ENCODE peak calls at places on chromosome 7, in six cellular contexts. One of them, this sample, is unnamed.
A peak's percentile ranks its signal among the peaks of the same experiment; 100 is the strongest.

GRCh38 chr7:134618756-134619530 is 27.7 kb upstream of the BPGM start:
- DNase-seq in dorsolateral prefrontal cortex: no peak
- DNase-seq in OCI-LY7: no peak
- DNase-seq in IMR-90: peak; percentile 84
- DNase-seq in breast epithelium: no peak
- DNase-seq in HCT116: no peak
- DNase-seq in this sample: no peak

GRCh38 chr7:148540041-148540738 is 50.4 kb upstream of the C7orf33 start:
- DNase-seq in dorsolateral prefrontal cortex: no peak
- DNase-seq in OCI-LY7: no peak
- DNase-seq in IMR-90: peak; percentile 59
- DNase-seq in breast epithelium: no peak
- DNase-seq in HCT116: peak; percentile 4
- DNase-seq in this sample: no peak

GRCh38 chr7:83161851-83162401 is 758 bp downstream of the PCLO start:
- DNase-seq in dorsolateral prefrontal cortex: no peak
- DNase-seq in OCI-LY7: no peak
- DNase-seq in IMR-90: no peak
- DNase-seq in breast epithelium: no peak
- DNase-seq in HCT116: no peak
- DNase-seq in this sample: no peak

GRCh38 chr7:2154121-2154520 is 78.6 kb downstream of the MAD1L1 start:
- DNase-seq in dorsolateral prefrontal cortex: no peak
- DNase-seq in OCI-LY7: no peak
- DNase-seq in IMR-90: no peak
- DNase-seq in breast epithelium: no peak
- DNase-seq in HCT116: no peak
- DNase-seq in this sample: no peak

GRCh38 chr7:83413425-83413824 is 235.5 kb downstream of the SEMA3E start:
- DNase-seq in dorsolateral prefrontal cortex: no peak
- DNase-seq in OCI-LY7: no peak
- DNase-seq in IMR-90: peak; percentile 23
- DNase-seq in breast epithelium: no peak
- DNase-seq in HCT116: no peak
- DNase-seq in this sample: no peak

GRCh38 chr7:5282464-5283316 is at the start of gene SLC29A4:
- DNase-seq in dorsolateral prefrontal cortex: no peak
- DNase-seq in OCI-LY7: no peak
- DNase-seq in IMR-90: no peak
- DNase-seq in breast epithelium: no peak
- DNase-seq in HCT116: peak; percentile 13
- DNase-seq in this sample: no peak

GRCh38 chr7:82566752-82567151 is 123.2 kb upstream of the CACNA2D1 start:
- DNase-seq in dorsolateral prefrontal cortex: no peak
- DNase-seq in OCI-LY7: no peak
- DNase-seq in IMR-90: no peak
- DNase-seq in breast epithelium: no peak
- DNase-seq in HCT116: no peak
- DNase-seq in this sample: no peak

GRCh38 chr7:124267154-124267553 is 234.3 kb upstream of the TMEM229A start:
- DNase-seq in dorsolateral prefrontal cortex: no peak
- DNase-seq in OCI-LY7: no peak
- DNase-seq in IMR-90: no peak
- DNase-seq in breast epithelium: no peak
- DNase-seq in HCT116: no peak
- DNase-seq in this sample: no peak

GRCh38 chr7:81600608-81601007 is 169.2 kb downstream of the HGF start:
- DNase-seq in dorsolateral prefrontal cortex: no peak
- DNase-seq in OCI-LY7: no peak
- DNase-seq in IMR-90: peak; percentile 94
- DNase-seq in breast epithelium: no peak
- DNase-seq in HCT116: no peak
- DNase-seq in this sample: no peak

GRCh38 chr7:55056577-55057480 is 38.0 kb downstream of the EGFR start:
- DNase-seq in dorsolateral prefrontal cortex: no peak
- DNase-seq in OCI-LY7: no peak
- DNase-seq in IMR-90: no peak
- DNase-seq in breast epithelium: no peak
- DNase-seq in HCT116: no peak
- DNase-seq in this sample: no peak

GRCh38 chr7:108093341-108093740 is 36.8 kb downstream of the LAMB4 start:
- DNase-seq in dorsolateral prefrontal cortex: no peak
- DNase-seq in OCI-LY7: no peak
- DNase-seq in IMR-90: no peak
- DNase-seq in breast epithelium: no peak
- DNase-seq in HCT116: no peak
- DNase-seq in this sample: no peak

GRCh38 chr7:110766874-110767273 is 324.1 kb upstream of the LRRN3 start:
- DNase-seq in dorsolateral prefrontal cortex: no peak
- DNase-seq in OCI-LY7: no peak
- DNase-seq in IMR-90: no peak
- DNase-seq in breast epithelium: no peak
- DNase-seq in HCT116: no peak
- DNase-seq in this sample: no peak

GRCh38 chr7:18498327-18498726 is 2.8 kb downstream of the HDAC9 start:
- DNase-seq in dorsolateral prefrontal cortex: no peak
- DNase-seq in OCI-LY7: peak; percentile 34
- DNase-seq in IMR-90: no peak
- DNase-seq in breast epithelium: no peak
- DNase-seq in HCT116: no peak
- DNase-seq in this sample: no peak

GRCh38 chr7:31971049-31971665 is 99.0 kb downstream of the PDE1C start:
- DNase-seq in dorsolateral prefrontal cortex: no peak
- DNase-seq in OCI-LY7: no peak
- DNase-seq in IMR-90: peak; percentile 50
- DNase-seq in breast epithelium: no peak
- DNase-seq in HCT116: no peak
- DNase-seq in this sample: no peak

GRCh38 chr7:105643384-105643783 is 62.1 kb upstream of the EFCAB10 start:
- DNase-seq in dorsolateral prefrontal cortex: peak; percentile 62
- DNase-seq in OCI-LY7: no peak
- DNase-seq in IMR-90: no peak
- DNase-seq in breast epithelium: no peak
- DNase-seq in HCT116: no peak
- DNase-seq in this sample: no peak

GRCh38 chr7:106735637-106736036 is 74.7 kb upstream of the CCDC71L start:
- DNase-seq in dorsolateral prefrontal cortex: no peak
- DNase-seq in OCI-LY7: no peak
- DNase-seq in IMR-90: no peak
- DNase-seq in breast epithelium: no peak
- DNase-seq in HCT116: no peak
- DNase-seq in this sample: no peak

GRCh38 chr7:17392846-17393245 is 94.4 kb downstream of the AHR start:
- DNase-seq in dorsolateral prefrontal cortex: no peak
- DNase-seq in OCI-LY7: no peak
- DNase-seq in IMR-90: peak; percentile 86
- DNase-seq in breast epithelium: no peak
- DNase-seq in HCT116: no peak
- DNase-seq in this sample: no peak

GRCh38 chr7:108308913-108309312 is 147.3 kb downstream of the NRCAM start:
- DNase-seq in dorsolateral prefrontal cortex: no peak
- DNase-seq in OCI-LY7: no peak
- DNase-seq in IMR-90: no peak
- DNase-seq in breast epithelium: no peak
- DNase-seq in HCT116: no peak
- DNase-seq in this sample: no peak

GRCh38 chr7:27143022-27143949 is at the start of gene HOXA5:
- DNase-seq in dorsolateral prefrontal cortex: no peak
- DNase-seq in OCI-LY7: peak; percentile 48
- DNase-seq in IMR-90: peak; percentile 100
- DNase-seq in breast epithelium: no peak
- DNase-seq in HCT116: no peak
- DNase-seq in this sample: no peak

GRCh38 chr7:134856141-134856540 is 76.7 kb downstream of the CALD1 start:
- DNase-seq in dorsolateral prefrontal cortex: no peak
- DNase-seq in OCI-LY7: no peak
- DNase-seq in IMR-90: no peak
- DNase-seq in breast epithelium: no peak
- DNase-seq in HCT116: no peak
- DNase-seq in this sample: no peak

GRCh38 chr7:138961159-138961558 is 20.0 kb downstream of the KIAA1549 start:
- DNase-seq in dorsolateral prefrontal cortex: no peak
- DNase-seq in OCI-LY7: no peak
- DNase-seq in IMR-90: no peak
- DNase-seq in breast epithelium: no peak
- DNase-seq in HCT116: no peak
- DNase-seq in this sample: no peak

GRCh38 chr7:24024276-24024675 is 259.7 kb upstream of the NPY start:
- DNase-seq in dorsolateral prefrontal cortex: no peak
- DNase-seq in OCI-LY7: no peak
- DNase-seq in IMR-90: no peak
- DNase-seq in breast epithelium: no peak
- DNase-seq in HCT116: no peak
- DNase-seq in this sample: no peak

GRCh38 chr7:76050545-76050944 is 2.6 kb downstream of the MDH2 start:
- DNase-seq in dorsolateral prefrontal cortex: no peak
- DNase-seq in OCI-LY7: no peak
- DNase-seq in IMR-90: no peak
- DNase-seq in breast epithelium: no peak
- DNase-seq in HCT116: no peak
- DNase-seq in this sample: no peak

GRCh38 chr7:103076767-103077166 is 1.8 kb downstream of the ARMC10 start:
- DNase-seq in dorsolateral prefrontal cortex: no peak
- DNase-seq in OCI-LY7: no peak
- DNase-seq in IMR-90: no peak
- DNase-seq in breast epithelium: no peak
- DNase-seq in HCT116: no peak
- DNase-seq in this sample: no peak

GRCh38 chr7:98165827-98166667 is 45.2 kb upstream of the BHLHA15 start:
- DNase-seq in dorsolateral prefrontal cortex: no peak
- DNase-seq in OCI-LY7: peak; percentile 53
- DNase-seq in IMR-90: peak; percentile 14
- DNase-seq in breast epithelium: no peak
- DNase-seq in HCT116: peak; percentile 7
- DNase-seq in this sample: peak; percentile 44

GRCh38 chr7:9557853-9558252 is 1124.4 kb downstream of the NXPH1 start:
- DNase-seq in dorsolateral prefrontal cortex: no peak
- DNase-seq in OCI-LY7: no peak
- DNase-seq in IMR-90: no peak
- DNase-seq in breast epithelium: no peak
- DNase-seq in HCT116: no peak
- DNase-seq in this sample: no peak

GRCh38 chr7:6451224-6451705 is 3.5 kb upstream of the DAGLB start:
- DNase-seq in dorsolateral prefrontal cortex: no peak
- DNase-seq in OCI-LY7: no peak
- DNase-seq in IMR-90: no peak
- DNase-seq in breast epithelium: no peak
- DNase-seq in HCT116: no peak
- DNase-seq in this sample: no peak

GRCh38 chr7:6447589-6448210 is at the start of gene DAGLB:
- DNase-seq in dorsolateral prefrontal cortex: peak; percentile 77
- DNase-seq in OCI-LY7: peak; percentile 97
- DNase-seq in IMR-90: peak; percentile 88
- DNase-seq in breast epithelium: peak; percentile 94
- DNase-seq in HCT116: peak; percentile 79
- DNase-seq in this sample: peak; percentile 97

GRCh38 chr7:6446977-6447588 is 671 bp downstream of the DAGLB start:
- DNase-seq in dorsolateral prefrontal cortex: no peak
- DNase-seq in OCI-LY7: peak; percentile 73
- DNase-seq in IMR-90: peak; percentile 87
- DNase-seq in breast epithelium: peak; percentile 74
- DNase-seq in HCT116: peak; percentile 69
- DNase-seq in this sample: peak; percentile 9

GRCh38 chr7:6444516-6445269 is 3.1 kb downstream of the DAGLB start:
- DNase-seq in dorsolateral prefrontal cortex: no peak
- DNase-seq in OCI-LY7: no peak
- DNase-seq in IMR-90: peak; percentile 60
- DNase-seq in breast epithelium: no peak
- DNase-seq in HCT116: no peak
- DNase-seq in this sample: no peak

GRCh38 chr7:6448943-6449543 is 1.3 kb upstream of the DAGLB start:
- DNase-seq in dorsolateral prefrontal cortex: no peak
- DNase-seq in OCI-LY7: no peak
- DNase-seq in IMR-90: no peak
- DNase-seq in breast epithelium: no peak
- DNase-seq in HCT116: no peak
- DNase-seq in this sample: no peak
- H3K27ac ChIP-seq in dorsolateral prefrontal cortex: no peak overlapping the region
- H3K27ac ChIP-seq in OCI-LY7: no peak overlapping the region
- H3K27ac ChIP-seq in IMR-90: no peak overlapping the region
- H3K27ac ChIP-seq in breast epithelium: peak overlapping the region; percentile 64
- H3K27ac ChIP-seq in HCT116: peak overlapping the region; percentile 95
- H3K27ac ChIP-seq in this sample: no peak overlapping the region

GRCh38 chr7:20744913-20745587 is 41.6 kb downstream of the SP8 start:
- DNase-seq in dorsolateral prefrontal cortex: no peak
- DNase-seq in OCI-LY7: no peak
- DNase-seq in IMR-90: no peak
- DNase-seq in breast epithelium: no peak
- DNase-seq in HCT116: peak; percentile 33
- DNase-seq in this sample: no peak
- TF ChIP-seq CTCF in dorsolateral prefrontal cortex: no peak
- TF ChIP-seq CTCF in OCI-LY7: peak; percentile 34
- TF ChIP-seq CTCF in IMR-90: no peak
- TF ChIP-seq CTCF in breast epithelium: no peak
- TF ChIP-seq CTCF in HCT116: no peak
- TF ChIP-seq CTCF in this sample: no peak

DNA sequence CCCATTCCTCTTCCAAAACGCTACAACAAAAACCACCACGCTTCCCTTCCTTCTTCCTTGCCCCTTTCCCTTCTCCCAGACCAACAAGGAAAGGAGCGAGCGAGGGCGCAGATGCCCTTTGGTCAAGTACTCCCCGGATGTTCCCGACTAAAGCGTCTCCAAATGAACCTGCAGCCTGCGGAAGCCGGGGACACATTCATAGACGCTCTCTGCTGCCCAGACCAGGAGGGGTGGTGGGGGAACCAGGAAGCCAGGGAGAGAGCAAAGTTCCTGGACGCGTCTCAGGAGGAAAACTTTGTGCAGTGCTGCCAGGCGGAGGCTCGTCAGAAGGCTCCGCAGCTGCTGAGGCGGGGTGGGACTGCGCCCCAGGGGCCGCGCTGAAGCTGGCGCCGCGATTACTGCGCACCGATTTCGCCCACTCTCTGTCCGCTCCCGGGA is 754 bp downstream of the SEMA3D start:
- DNase-seq in dorsolateral prefrontal cortex: peak; percentile 32
- DNase-seq in OCI-LY7: no peak
- DNase-seq in IMR-90: peak; percentile 49
- DNase-seq in breast epithelium: peak; percentile 50
- DNase-seq in HCT116: no peak
- DNase-seq in this sample: no peak
- H3K27ac ChIP-seq in dorsolateral prefrontal cortex: peak overlapping the region; percentile 52
- H3K27ac ChIP-seq in OCI-LY7: no peak overlapping the region
- H3K27ac ChIP-seq in IMR-90: peak overlapping the region; percentile 3
- H3K27ac ChIP-seq in breast epithelium: peak overlapping the region; percentile 86
- H3K27ac ChIP-seq in HCT116: no peak overlapping the region
- H3K27ac ChIP-seq in this sample: no peak overlapping the region

GRCh38 chr7:71835056-71835455 is 577.1 kb downstream of the CALN1 start:
- DNase-seq in dorsolateral prefrontal cortex: no peak
- DNase-seq in OCI-LY7: no peak
- DNase-seq in IMR-90: no peak
- DNase-seq in breast epithelium: no peak
- DNase-seq in HCT116: no peak
- DNase-seq in this sample: no peak

GRCh38 chr7:71828361-71828760 is 583.8 kb downstream of the CALN1 start:
- DNase-seq in dorsolateral prefrontal cortex: no peak
- DNase-seq in OCI-LY7: no peak
- DNase-seq in IMR-90: no peak
- DNase-seq in breast epithelium: no peak
- DNase-seq in HCT116: no peak
- DNase-seq in this sample: no peak

GRCh38 chr7:71824356-71824755 is 587.8 kb downstream of the CALN1 start:
- DNase-seq in dorsolateral prefrontal cortex: no peak
- DNase-seq in OCI-LY7: no peak
- DNase-seq in IMR-90: no peak
- DNase-seq in breast epithelium: no peak
- DNase-seq in HCT116: no peak
- DNase-seq in this sample: no peak

GRCh38 chr7:71829499-71829898 is 582.6 kb downstream of the CALN1 start:
- DNase-seq in dorsolateral prefrontal cortex: no peak
- DNase-seq in OCI-LY7: no peak
- DNase-seq in IMR-90: no peak
- DNase-seq in breast epithelium: no peak
- DNase-seq in HCT116: no peak
- DNase-seq in this sample: no peak
- TF ChIP-seq CTCF in dorsolateral prefrontal cortex: no peak
- TF ChIP-seq CTCF in OCI-LY7: no peak
- TF ChIP-seq CTCF in IMR-90: no peak
- TF ChIP-seq CTCF in breast epithelium: no peak
- TF ChIP-seq CTCF in HCT116: no peak
- TF ChIP-seq CTCF in this sample: no peak